ENCODE peak calls at places on chromosomes 5 and 9, in five cellular contexts. O is coronary artery, G is endothelial cell of umbilical vein, R is G401, N is trophoblast cell. H is an unnamed sample.

GRCh38 chr9:35729700-35730485 is 2.1 kb downstream of the TLN1 start:
- DNase-seq in O (peak), G (peak), R (peak), N (no peak), H (peak)

GRCh38 chr9:135602789-135603481 is 36.4 kb downstream of the GLT6D1 start:
- DNase-seq in O (peak), G (peak), R (peak), N (peak), H (peak)

GRCh38 chr5:151815051-151815450 is 43.3 kb downstream of the G3BP1 start:
- DNase-seq in O (no peak), G (no peak), R (no peak), N (no peak), H (no peak)

GRCh38 chr5:150582281-150582791 is 58.1 kb upstream of the SYNPO start:
- DNase-seq in O (no peak), G (peak), R (no peak), N (no peak), H (no peak)

GRCh38 chr9:92610470-92611420 is 59.2 kb downstream of the IPPK start:
- DNase-seq in O (no peak), G (no peak), R (no peak), N (no peak), H (no peak)

GRCh38 chr5:44842491-44843282 is 33.9 kb downstream of the MRPS30 start:
- DNase-seq in O (no peak), G (no peak), R (no peak), N (no peak), H (no peak)

GRCh38 chr9:127966416-127967150 is 14.2 kb downstream of the EEIG1 start:
- DNase-seq in O (no peak), G (peak), R (no peak), N (no peak), H (no peak)

GRCh38 chr5:98795243-98795642 is 21.8 kb downstream of the RGMB start:
- DNase-seq in O (no peak), G (no peak), R (no peak), N (no peak), H (no peak)

GRCh38 chr9:7690007-7690406 is 109.6 kb downstream of the DMAC1 start:
- DNase-seq in O (no peak), G (no peak), R (no peak), N (no peak), H (no peak)